ENCODE peak calls at places on chromosomes 1 and 21, in five cellular contexts. V is psoas muscle; K is left lung; M is A549; O is effector memory CD4-positive, alpha-beta T cell. Y is an unnamed sample. For H3K4me1, the result is how much of the 10 kb centered on the place peaks cover.

GRCh38 chr1:170073893-170074249 is 624 bp downstream of the KIFAP3 start:
- DNase-seq in M (no peak), V (no peak), O (no peak), K (no peak), Y (no peak)

GRCh38 chr1:206438554-206438953 is 31.7 kb upstream of the IKBKE start:
- DNase-seq in K (no peak), M (no peak), O (no peak), V (no peak), Y (no peak)

GRCh38 chr1:15592285-15592684 is 7.4 kb upstream of the AGMAT start:
- DNase-seq in O (no peak), K (no peak), M (no peak), V (no peak), Y (no peak)

GRCh38 chr21:28537371-28538079 is 455.2 kb downstream of the LTN1 start:
- DNase-seq in V (no peak), K (no peak), O (no peak), M (no peak), Y (no peak)

GRCh38 chr1:156111355-156111962 is 3.1 kb upstream of the LMNA start:
- DNase-seq in M (no peak), V (no peak), O (no peak), K (no peak), Y (peak)

GRCh38 chr1:177586429-177586828 is 383.4 kb downstream of the SEC16B start:
- DNase-seq in K (no peak), O (no peak), M (no peak), V (no peak), Y (no peak)

GRCh38 chr21:37230632-37231246 is 36.4 kb downstream of the VPS26C start:
- DNase-seq in O (no peak), K (no peak), V (no peak), M (no peak), Y (no peak)

GRCh38 chr1:44810101-44810761 is 1.9 kb downstream of the BTBD19 start:
- DNase-seq in K (peak), O (peak), V (peak), M (no peak), Y (peak)

GRCh38 chr21:41747943-41748738 is 18.7 kb downstream of the RIPK4 start:
- DNase-seq in V (no peak), K (no peak), M (no peak), O (no peak), Y (no peak)

GRCh38 chr1:58968360-58968952 is 184.6 kb upstream of the JUN start:
- DNase-seq in O (no peak), K (peak), V (peak), M (no peak), Y (peak)

GRCh38 chr1:43444827-43445225 is 8.9 kb downstream of the HYI start:
- DNase-seq in M (no peak), K (peak), O (no peak), V (no peak), Y (no peak)

GRCh38 chr1:53640696-53641065 is 98.3 kb downstream of the GLIS1 start:
- DNase-seq in M (no peak), V (no peak), K (peak), O (no peak), Y (no peak)

GRCh38 chr1:113945329-113945728 is 16.2 kb downstream of the HIPK1 start:
- DNase-seq in K (no peak), M (no peak), O (no peak), V (no peak), Y (no peak)

GRCh38 chr1:211135342-211135950 is 1.5 kb upstream of the KCNH1 start:
- DNase-seq in M (peak), V (no peak), O (no peak), K (no peak), Y (peak)

GRCh38 chr1:203440780-203441179 is 34.8 kb upstream of the PRELP start:
- DNase-seq in K (peak), V (peak), M (no peak), O (no peak), Y (no peak)

GRCh38 chr1:246528933-246529731 is 22.1 kb upstream of the SMYD3 start:
- DNase-seq in M (no peak), V (no peak), K (no peak), O (no peak), Y (no peak)

GRCh38 chr1:240598201-240598600 is 13.8 kb downstream of the GREM2 start:
- DNase-seq in K (no peak), M (no peak), V (no peak), O (no peak), Y (no peak)

GRCh38 chr1:157154291-157154690 is 16.1 kb upstream of the ETV3 start:
- DNase-seq in O (no peak), K (no peak), M (no peak), V (no peak), Y (no peak)

GRCh38 chr21:33268736-33269441 is 2.7 kb downstream of the IL10RB start:
- DNase-seq in O (peak), K (peak), V (no peak), M (no peak), Y (no peak)

GRCh38 chr1:1376551-1377226 is 1.7 kb upstream of the AURKAIP1 start:
- DNase-seq in O (no peak), V (no peak), M (no peak), K (no peak), Y (no peak)

GRCh38 chr1:184838374-184838995 is 83.8 kb upstream of the EDEM3 start:
- DNase-seq in K (no peak), M (peak), O (no peak), V (peak), Y (peak)

GRCh38 chr1:200150721-200151120 is 123.2 kb downstream of the NR5A2 start:
- DNase-seq in K (peak), V (no peak), M (peak), O (no peak), Y (no peak)

GRCh38 chr1:47393141-47393540 is 22.9 kb upstream of the FOXE3 start:
- DNase-seq in O (no peak), M (no peak), V (no peak), K (no peak), Y (no peak)

GRCh38 chr1:193709607-193710006 is 523.2 kb upstream of the B3GALT2 start:
- DNase-seq in O (no peak), V (no peak), M (no peak), K (no peak), Y (no peak)

GRCh38 chr1:205576805-205577761 is 54.7 kb downstream of the ELK4 start:
- DNase-seq in K (no peak), M (peak), V (no peak), O (no peak), Y (no peak)

GRCh38 chr1:162256287-162256686 is 120.4 kb downstream of the SPATA46 start:
- DNase-seq in V (no peak), M (no peak), O (no peak), K (no peak), Y (no peak)

GRCh38 chr1:232238009-232238408 is 391.9 kb downstream of the SIPA1L2 start:
- DNase-seq in O (no peak), V (no peak), K (no peak), M (no peak), Y (no peak)

GRCh38 chr21:41897690-41898089 is 18.5 kb upstream of the PRDM15 start:
- DNase-seq in K (no peak), V (no peak), O (no peak), M (no peak), Y (no peak)

GRCh38 chr1:108053291-108054023 is 88.5 kb upstream of the VAV3 start:
- DNase-seq in K (no peak), M (no peak), V (peak), O (no peak), Y (no peak)

GRCh38 chr1:171219751-171220385 is 28.4 kb upstream of the FMO1 start:
- DNase-seq in M (no peak), K (no peak), V (no peak), O (no peak), Y (no peak)

GRCh38 chr1:156747737-156748669 is 3.5 kb downstream of the HDGF start:
- DNase-seq in O (no peak), M (no peak), V (no peak), K (no peak), Y (peak)

GRCh38 chr1:234619794-234620247 is 9.8 kb upstream of the IRF2BP2 start:
- DNase-seq in M (no peak), K (no peak), O (no peak), V (no peak), Y (no peak)

GRCh38 chr21:45128613-45129226 is 54.3 kb downstream of the ADARB1 start:
- DNase-seq in O (peak), M (peak), K (peak), V (peak), Y (peak)

GRCh38 chr1:92488832-92489231 is 2.1 kb upstream of the GFI1 start:
- DNase-seq in M (no peak), O (no peak), V (no peak), K (no peak), Y (no peak)

GRCh38 chr1:208374391-208374941 is 130.3 kb upstream of the PLXNA2 start:
- DNase-seq in M (no peak), V (no peak), O (no peak), K (no peak), Y (no peak)

GRCh38 chr21:37546949-37547614 is 180.5 kb downstream of the DYRK1A start:
- DNase-seq in V (no peak), M (no peak), K (no peak), O (no peak), Y (no peak)

GRCh38 chr1:43754892-43755291 is 47.6 kb downstream of the ST3GAL3 start:
- DNase-seq in M (no peak), K (no peak), O (no peak), V (no peak), Y (no peak)

GRCh38 chr1:154931940-154932487 is 4.5 kb downstream of the PMVK start:
- DNase-seq in V (no peak), M (peak), K (peak), O (no peak), Y (no peak)

GRCh38 chr1:181559142-181559541 is 75.8 kb downstream of the CACNA1E start:
- DNase-seq in M (no peak), O (no peak), K (no peak), V (no peak), Y (no peak)
- H3K4me3 ChIP-seq in M (no peak), O (no peak), K (no peak), V (no peak), Y (no peak)

DNA sequence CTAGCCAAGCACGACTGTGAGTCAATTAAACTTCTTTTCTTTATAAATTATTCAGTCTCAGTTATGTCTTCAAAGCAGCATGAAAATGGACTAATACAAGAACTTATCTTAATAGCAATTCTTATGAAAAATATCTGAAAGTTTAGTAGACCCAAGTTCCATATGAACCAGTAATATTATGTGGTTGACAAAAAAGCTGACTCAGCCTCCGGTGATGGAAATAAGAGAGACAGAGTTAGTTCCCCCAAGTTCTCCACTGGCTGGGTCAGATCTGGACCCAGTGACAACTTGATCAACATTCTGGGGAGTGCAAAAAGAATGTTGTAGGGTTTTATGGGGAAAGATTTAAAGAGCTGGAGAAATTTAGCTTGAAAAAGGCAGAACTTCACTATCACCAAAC is 72.5 kb upstream of the DNAH14 start:
- DNase-seq in O (no peak), M (no peak), K (no peak), V (no peak), Y (no peak)
- H3K4me1 ChIP-seq in O (under half), M (under half), K (under half), V (under half), Y (under half)

DNA sequence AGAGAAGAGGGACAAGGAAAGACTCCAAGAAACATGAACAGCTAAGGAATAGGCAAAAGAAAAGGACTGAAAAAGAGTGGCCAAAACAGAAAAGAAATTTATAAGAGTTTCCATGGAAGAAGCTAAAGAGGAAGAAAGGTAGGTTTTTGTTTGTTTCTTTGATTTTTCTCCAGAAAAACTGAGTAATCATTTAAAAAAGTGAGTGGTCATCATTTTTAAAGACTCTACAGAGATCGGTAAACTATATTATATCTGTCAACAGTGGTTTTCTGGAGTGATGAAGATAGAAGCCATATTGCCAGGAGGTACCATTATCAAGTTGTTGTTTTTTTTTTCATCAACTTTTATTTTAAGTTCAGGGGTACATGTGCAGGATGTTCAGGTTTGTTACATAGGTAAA is 202.4 kb downstream of the DNAH14 start:
- DNase-seq in M (no peak), V (no peak), K (no peak), O (no peak), Y (no peak)
- H3K27ac ChIP-seq in M (no peak), V (no peak), K (no peak), O (no peak), Y (no peak)

GRCh38 chr1:36125129-36125991 is at the start of gene COL8A2:
- DNase-seq in O (no peak), K (peak), M (no peak), V (peak), Y (no peak)
- H3K4me3 ChIP-seq in O (no peak), K (no peak), M (peak), V (peak), Y (no peak)

GRCh38 chr1:25549273-25550154 is 6.1 kb downstream of the LDLRAP1 start:
- DNase-seq in M (no peak), V (no peak), K (peak), O (peak), Y (peak)

GRCh38 chr1:25548601-25549000 is 5.2 kb downstream of the LDLRAP1 start:
- DNase-seq in K (no peak), M (no peak), O (no peak), V (no peak), Y (no peak)

GRCh38 chr1:25553749-25554425 is 10.5 kb downstream of the LDLRAP1 start:
- DNase-seq in V (no peak), M (no peak), K (no peak), O (no peak), Y (no peak)

GRCh38 chr1:25550683-25551310 is 7.4 kb downstream of the LDLRAP1 start:
- DNase-seq in O (no peak), K (no peak), V (no peak), M (no peak), Y (no peak)

GRCh38 chr1:25550155-25550506 is 6.7 kb downstream of the LDLRAP1 start:
- DNase-seq in K (no peak), V (no peak), O (no peak), M (no peak), Y (no peak)
- H3K4me1 ChIP-seq in K (half or more), V (half or more), O (half or more), M (under half), Y (half or more)

GRCh38 chr21:23936991-23937390 is 1670.3 kb downstream of the MRPL39 start:
- DNase-seq in K (no peak), O (no peak), M (no peak), V (no peak), Y (no peak)
- H3K27ac ChIP-seq in K (no peak), O (no peak), M (no peak), V (no peak), Y (no peak)

GRCh38 chr1:41888756-41889155 is 30.0 kb downstream of the HIVEP3 start:
- DNase-seq in V (no peak), M (no peak), K (no peak), O (no peak), Y (no peak)

GRCh38 chr1:41892211-41892840 is 26.4 kb downstream of the HIVEP3 start:
- DNase-seq in K (no peak), M (no peak), O (no peak), V (no peak), Y (no peak)

GRCh38 chr1:41889506-41890414 is 29.0 kb downstream of the HIVEP3 start:
- DNase-seq in K (no peak), M (no peak), O (no peak), V (no peak), Y (no peak)

GRCh38 chr1:41890841-41891311 is 27.8 kb downstream of the HIVEP3 start:
- DNase-seq in M (no peak), O (no peak), V (peak), K (no peak), Y (no peak)

GRCh38 chr1:41891403-41891896 is 27.3 kb downstream of the HIVEP3 start:
- DNase-seq in V (no peak), K (no peak), O (peak), M (no peak), Y (peak)
- H3K4me3 ChIP-seq in V (peak), K (peak), O (peak), M (no peak), Y (peak)

GRCh38 chr1:94329276-94329675 is 88.9 kb upstream of the ABCD3 start:
- DNase-seq in M (no peak), K (no peak), O (no peak), V (no peak), Y (no peak)

GRCh38 chr1:94327001-94327685 is 89.8 kb upstream of the ARHGAP29 start:
- DNase-seq in M (no peak), K (no peak), O (no peak), V (peak), Y (no peak)

GRCh38 chr1:94332516-94332915 is 85.7 kb upstream of the ABCD3 start:
- DNase-seq in V (no peak), K (no peak), O (no peak), M (no peak), Y (no peak)

GRCh38 chr1:94332952-94333351 is 85.2 kb upstream of the ABCD3 start:
- DNase-seq in K (no peak), O (no peak), V (no peak), M (no peak), Y (no peak)

GRCh38 chr1:94329986-94330385 is 88.2 kb upstream of the ABCD3 start:
- DNase-seq in K (no peak), V (no peak), O (no peak), M (no peak), Y (no peak)
- H3K4me1 ChIP-seq in K (under half), V (under half), O (under half), M (half or more), Y (under half)